ENCODE peak calls at places on chromosomes 16 and 17, in six cellular contexts. R is cardiac fibroblast; E is BJ; A is AG04450; Y is naive thymus-derived CD4-positive, alpha-beta T cell; W is astrocyte of the spinal cord. J is an unnamed sample.

GRCh38 chr16:67040906-67041305 is 12.0 kb downstream of the CBFB start:
- DNase-seq in Y (no peak), W (peak), E (no peak), A (peak), R (peak), J (peak)

GRCh38 chr17:56754523-56755208 is 79.1 kb downstream of the C17orf67 start:
- DNase-seq in A (no peak), W (peak), E (no peak), R (peak), Y (no peak), J (peak)

GRCh38 chr16:84735846-84736586 is 36.2 kb downstream of the USP10 start:
- DNase-seq in Y (no peak), A (no peak), E (no peak), R (no peak), W (no peak), J (no peak)

GRCh38 chr16:1348926-1349325 is 2.8 kb downstream of the TSR3 start:
- DNase-seq in A (no peak), W (no peak), R (no peak), Y (no peak), E (no peak), J (no peak)

GRCh38 chr17:68431661-68432071 is 25.6 kb downstream of the WIPI1 start:
- DNase-seq in Y (no peak), R (peak), A (no peak), W (peak), E (no peak), J (peak)

GRCh38 chr16:56987692-56988091 is 1.7 kb upstream of the NLRC5 start:
- DNase-seq in W (no peak), Y (no peak), E (no peak), A (no peak), R (no peak), J (no peak)

GRCh38 chr16:84628226-84628731 is 10.4 kb upstream of the COTL1 start:
- DNase-seq in E (no peak), W (no peak), Y (no peak), A (no peak), R (no peak), J (no peak)

GRCh38 chr16:85074225-85074914 is 37.9 kb downstream of the CIBAR2 start:
- DNase-seq in E (no peak), Y (no peak), W (no peak), A (no peak), R (no peak), J (no peak)

GRCh38 chr17:42720996-42721583 is 23.8 kb downstream of the EZH1 start:
- DNase-seq in Y (no peak), A (peak), R (peak), E (no peak), W (peak), J (peak)

GRCh38 chr16:882256-882655 is 81.7 kb upstream of the GNG13 start:
- DNase-seq in R (no peak), E (no peak), Y (no peak), W (no peak), A (no peak), J (no peak)

GRCh38 chr17:48483471-48484131 is 47.2 kb downstream of the HOXB1 start:
- DNase-seq in W (peak), A (peak), E (peak), Y (peak), R (peak), J (peak)

GRCh38 chr16:84975066-84975465 is 36.3 kb downstream of the ZDHHC7 start:
- DNase-seq in W (no peak), R (no peak), A (no peak), E (no peak), Y (no peak), J (no peak)

GRCh38 chr16:70760221-70760620 is 40.7 kb downstream of the VAC14 start:
- DNase-seq in E (no peak), A (no peak), Y (no peak), W (peak), R (no peak), J (peak)

GRCh38 chr17:45289316-45290268 is 27.2 kb downstream of the MAP3K14 start:
- DNase-seq in Y (no peak), R (no peak), E (no peak), W (no peak), A (no peak), J (no peak)

GRCh38 chr17:42531455-42532354 is 4.3 kb upstream of the NAGLU start:
- DNase-seq in Y (peak), E (no peak), R (peak), W (no peak), A (no peak), J (peak)

GRCh38 chr16:79429276-79430128 is 171.0 kb downstream of the MAF start:
- DNase-seq in E (no peak), A (no peak), W (no peak), Y (no peak), R (no peak), J (no peak)

GRCh38 chr16:15435216-15435864 is 952 bp downstream of the BMERB1 start:
- DNase-seq in Y (no peak), R (peak), A (no peak), W (no peak), E (no peak), J (no peak)

GRCh38 chr16:30186444-30186781 is 3.0 kb downstream of the CORO1A start:
- DNase-seq in Y (no peak), A (no peak), E (no peak), R (no peak), W (no peak), J (no peak)

GRCh38 chr16:30187971-30188561 is 4.7 kb downstream of the CORO1A start:
- DNase-seq in R (no peak), Y (no peak), E (no peak), A (no peak), W (no peak), J (no peak)

GRCh38 chr16:30185683-30186421 is 2.5 kb downstream of the CORO1A start:
- DNase-seq in E (no peak), Y (peak), W (no peak), R (no peak), A (no peak), J (no peak)

GRCh38 chr16:30187556-30187865 is 4.1 kb downstream of the CORO1A start:
- DNase-seq in Y (no peak), A (no peak), R (no peak), W (no peak), E (no peak), J (no peak)

GRCh38 chr16:30186782-30187555 is 3.6 kb downstream of the CORO1A start:
- DNase-seq in A (no peak), E (no peak), W (no peak), Y (peak), R (peak), J (peak)
- H3K4me3 ChIP-seq in A (no peak), E (no peak), W (no peak), Y (peak), R (no peak), J (no peak)

GRCh38 chr16:4089811-4090293 is 26.4 kb downstream of the ADCY9 start:
- DNase-seq in R (no peak), Y (no peak), E (no peak), A (no peak), W (no peak), J (no peak)

GRCh38 chr16:4089251-4089810 is 26.9 kb downstream of the ADCY9 start:
- DNase-seq in Y (no peak), W (no peak), E (no peak), R (no peak), A (no peak), J (no peak)

GRCh38 chr16:4091638-4092037 is 24.6 kb downstream of the ADCY9 start:
- DNase-seq in R (no peak), W (no peak), E (no peak), A (no peak), Y (no peak), J (peak)

GRCh38 chr16:4092547-4093265 is 23.5 kb downstream of the ADCY9 start:
- DNase-seq in R (no peak), E (no peak), W (no peak), Y (no peak), A (no peak), J (no peak)

GRCh38 chr16:4090476-4090875 is 25.8 kb downstream of the ADCY9 start:
- DNase-seq in Y (no peak), A (no peak), E (no peak), R (no peak), W (no peak), J (no peak)
- H3K4me3 ChIP-seq in Y (no peak), A (no peak), E (no peak), R (no peak), W (no peak), J (no peak)

GRCh38 chr16:26668026-26668425 is 398.7 kb upstream of the C16orf82 start:
- DNase-seq in R (no peak), W (no peak), E (no peak), A (no peak), Y (no peak), J (no peak)
- H3K4me3 ChIP-seq in R (no peak), W (no peak), E (no peak), A (no peak), Y (no peak), J (no peak)

GRCh38 chr17:17780941-17781590 is 55.7 kb downstream of the SREBF1 start:
- DNase-seq in R (no peak), A (peak), E (no peak), Y (no peak), W (peak), J (peak)

GRCh38 chr17:17783825-17784598 is 52.8 kb downstream of the SREBF1 start:
- DNase-seq in R (peak), Y (no peak), A (no peak), W (peak), E (no peak), J (peak)

GRCh38 chr17:17782425-17783120 is 54.2 kb downstream of the SREBF1 start:
- DNase-seq in A (no peak), Y (no peak), E (no peak), W (peak), R (no peak), J (no peak)

GRCh38 chr17:17783121-17783824 is 53.5 kb downstream of the SREBF1 start:
- DNase-seq in W (peak), Y (peak), E (no peak), A (no peak), R (peak), J (peak)

GRCh38 chr17:17781591-17782424 is 55.0 kb downstream of the SREBF1 start:
- DNase-seq in W (peak), Y (peak), E (no peak), R (peak), A (no peak), J (peak)
- H3K4me3 ChIP-seq in W (peak), Y (peak), E (peak), R (peak), A (peak), J (peak)

GRCh38 chr16:12093902-12094301 is 117.4 kb downstream of the SNX29 start:
- DNase-seq in W (no peak), A (no peak), R (no peak), Y (no peak), E (no peak), J (no peak)

GRCh38 chr16:12094537-12095265 is 118.2 kb downstream of the SNX29 start:
- DNase-seq in R (peak), A (no peak), Y (no peak), E (no peak), W (no peak), J (no peak)

GRCh38 chr16:12096162-12096781 is 119.7 kb downstream of the SNX29 start:
- DNase-seq in E (no peak), Y (no peak), R (peak), A (no peak), W (peak), J (peak)

GRCh38 chr16:12096828-12097522 is 120.4 kb downstream of the SNX29 start:
- DNase-seq in W (no peak), R (no peak), Y (no peak), E (no peak), A (no peak), J (no peak)

DNA sequence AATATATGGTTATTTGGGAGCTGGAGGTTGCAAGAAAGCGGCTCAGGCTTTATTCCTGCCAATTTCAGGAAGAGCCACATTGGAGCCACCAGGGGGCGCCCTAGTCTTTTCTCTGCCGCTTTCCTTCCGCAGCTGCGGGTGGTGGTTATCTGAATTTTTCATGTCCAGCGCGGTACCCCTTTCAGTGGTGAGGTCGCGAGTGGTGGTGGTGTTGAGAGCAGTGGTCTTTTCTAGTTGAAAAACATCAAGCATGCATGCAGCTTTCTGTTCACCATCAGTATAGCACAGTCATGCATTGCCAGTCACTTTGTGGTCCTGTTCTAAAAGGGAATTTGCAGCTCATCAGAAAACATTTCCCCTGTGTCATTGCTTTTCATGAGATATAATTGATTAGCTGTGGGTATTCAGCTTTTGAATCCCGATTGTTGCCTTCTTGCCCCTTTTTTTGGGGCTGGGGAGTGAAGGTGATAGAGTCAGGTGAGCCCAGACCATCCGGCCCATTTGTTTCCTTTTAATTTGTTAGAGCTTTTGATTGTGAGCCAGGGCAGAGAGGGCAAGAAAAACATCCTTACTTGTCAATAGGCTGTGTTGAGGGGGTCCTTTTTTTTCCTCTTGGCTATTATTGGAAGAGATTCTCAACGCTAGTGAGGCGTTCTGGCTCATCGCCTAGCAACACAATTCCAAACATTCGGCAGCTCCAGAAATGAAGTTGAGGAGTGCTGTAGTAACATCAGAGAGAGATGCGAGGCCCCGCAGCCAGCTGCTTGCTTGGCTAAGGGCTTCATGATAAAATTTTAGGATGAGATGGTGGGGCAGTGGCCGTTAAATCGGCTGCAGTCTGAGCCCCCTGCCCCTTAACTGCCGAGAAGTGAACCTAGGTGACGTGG is 119.0 kb downstream of the SNX29 start:
- DNase-seq in A (peak), Y (peak), E (no peak), R (peak), W (peak), J (peak)
- H3K4me3 ChIP-seq in A (no peak), Y (peak), E (no peak), R (no peak), W (no peak), J (no peak)

GRCh38 chr16:21104124-21104860 is 46.4 kb downstream of the DNAH3 start:
- DNase-seq in R (peak), E (peak), W (peak), Y (no peak), A (no peak), J (peak)
- H3K4me3 ChIP-seq in R (no peak), E (no peak), W (no peak), Y (no peak), A (no peak), J (no peak)

DNA sequence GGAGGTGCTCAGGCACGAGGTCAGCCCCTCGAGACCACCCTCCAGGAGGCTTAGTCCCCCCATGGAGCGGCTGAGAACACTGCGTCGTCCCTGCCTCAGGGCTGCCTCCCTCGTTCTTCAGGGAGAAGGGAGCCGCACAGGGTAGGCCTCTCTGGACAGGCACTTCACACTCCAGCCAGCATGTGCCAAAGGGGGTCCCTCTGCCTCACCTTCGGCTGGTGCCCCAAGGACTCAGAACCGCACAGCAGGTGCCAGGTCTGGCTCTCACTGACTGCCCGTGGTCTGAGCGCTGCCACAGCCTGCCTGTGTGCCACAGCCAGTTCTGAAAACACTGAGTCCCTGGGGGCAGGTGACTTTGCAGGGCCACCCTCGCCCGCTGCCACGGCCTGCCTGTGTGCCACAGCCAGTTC is 7.1 kb downstream of the P2RX5 start:
- DNase-seq in Y (no peak), E (no peak), A (no peak), W (no peak), R (no peak), J (no peak)
- H3K4me3 ChIP-seq in Y (no peak), E (no peak), A (no peak), W (no peak), R (no peak), J (no peak)

GRCh38 chr17:75918112-75918445 is 13.4 kb upstream of the MRPL38 start:
- DNase-seq in Y (no peak), W (no peak), E (no peak), A (no peak), R (no peak), J (no peak)

GRCh38 chr17:75913537-75914210 is 9.0 kb upstream of the MRPL38 start:
- DNase-seq in Y (no peak), R (no peak), A (no peak), W (no peak), E (no peak), J (no peak)

GRCh38 chr17:75917443-75918111 is 12.9 kb upstream of the MRPL38 start:
- DNase-seq in Y (no peak), E (no peak), W (no peak), R (no peak), A (no peak), J (no peak)

GRCh38 chr17:75915268-75915667 is 10.6 kb upstream of the MRPL38 start:
- DNase-seq in R (no peak), W (no peak), Y (no peak), E (no peak), A (no peak), J (no peak)

DNA sequence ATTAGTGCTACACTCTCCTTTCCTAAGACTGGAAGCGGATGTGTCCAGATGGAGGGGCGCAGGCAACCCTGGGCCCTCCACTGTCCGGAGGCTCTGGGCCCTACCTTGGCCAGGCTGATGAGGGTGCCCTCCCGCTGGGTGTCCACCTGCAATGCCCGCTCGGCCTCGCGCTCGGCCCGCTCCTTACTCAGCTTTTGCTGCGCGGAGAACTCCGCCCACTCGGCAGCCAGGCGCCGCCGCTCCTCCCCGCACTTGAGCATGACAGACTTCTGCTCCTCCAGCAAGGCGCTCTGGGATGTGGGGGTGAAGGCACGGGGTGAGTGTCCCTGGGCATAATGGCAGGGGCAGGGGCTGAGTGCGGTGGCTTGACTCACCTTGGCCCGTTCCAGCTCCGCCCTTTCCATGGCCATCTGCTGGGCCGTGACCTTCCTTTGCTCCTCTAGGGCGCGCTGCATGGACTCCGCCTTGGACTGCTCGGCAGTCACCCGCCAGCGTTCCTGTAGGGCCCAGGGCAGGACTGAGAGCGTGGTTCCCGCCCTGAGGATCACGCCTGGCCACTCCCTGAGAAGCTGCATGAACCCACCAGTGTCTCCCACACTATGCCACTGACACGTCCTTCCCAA is 10.1 kb upstream of the MRPL38 start:
- DNase-seq in E (no peak), R (no peak), A (no peak), Y (no peak), W (no peak), J (no peak)
- H3K4me3 ChIP-seq in E (no peak), R (no peak), A (no peak), Y (no peak), W (no peak), J (no peak)